ENCODE peak calls at places on chromosomes 5 and 9, in nine cellular contexts. One of them, this sample, is unnamed. For H3K9me3, the result is how much of the 10 kb centered on the place peaks cover.

GRCh38 chr5:101390317-101390908 is 487.3 kb upstream of the ST8SIA4 start:
- DNase-seq in CD8-positive, alpha-beta T cell: no peak
- DNase-seq in effector memory CD4-positive, alpha-beta T cell: no peak
- DNase-seq in breast epithelium: no peak
- DNase-seq in AG04450: peak
- DNase-seq in sigmoid colon: no peak
- DNase-seq in H9: peak
- DNase-seq in fibroblast of lung: peak
- DNase-seq in SK-N-SH: peak
- DNase-seq in this sample: peak

GRCh38 chr5:29276371-29276770 is 1917.1 kb upstream of the CDH6 start:
- DNase-seq in CD8-positive, alpha-beta T cell: no peak
- DNase-seq in effector memory CD4-positive, alpha-beta T cell: no peak
- DNase-seq in breast epithelium: no peak
- DNase-seq in AG04450: no peak
- DNase-seq in sigmoid colon: no peak
- DNase-seq in H9: no peak
- DNase-seq in fibroblast of lung: no peak
- DNase-seq in SK-N-SH: no peak
- DNase-seq in this sample: no peak

GRCh38 chr5:55463613-55464012 is 71.2 kb downstream of the PLPP1 start:
- DNase-seq in CD8-positive, alpha-beta T cell: no peak
- DNase-seq in effector memory CD4-positive, alpha-beta T cell: no peak
- DNase-seq in breast epithelium: no peak
- DNase-seq in AG04450: no peak
- DNase-seq in sigmoid colon: no peak
- DNase-seq in H9: no peak
- DNase-seq in fibroblast of lung: no peak
- DNase-seq in SK-N-SH: no peak
- DNase-seq in this sample: no peak

GRCh38 chr5:135335031-135335828 is 63.8 kb downstream of the MACROH2A1 start:
- DNase-seq in CD8-positive, alpha-beta T cell: no peak
- DNase-seq in effector memory CD4-positive, alpha-beta T cell: no peak
- DNase-seq in breast epithelium: no peak
- DNase-seq in AG04450: no peak
- DNase-seq in sigmoid colon: no peak
- DNase-seq in H9: no peak
- DNase-seq in fibroblast of lung: peak
- DNase-seq in SK-N-SH: no peak
- DNase-seq in this sample: no peak

GRCh38 chr9:120970249-120970648 is 43.7 kb upstream of the TRAF1 start:
- DNase-seq in CD8-positive, alpha-beta T cell: no peak
- DNase-seq in effector memory CD4-positive, alpha-beta T cell: no peak
- DNase-seq in breast epithelium: no peak
- DNase-seq in AG04450: peak
- DNase-seq in sigmoid colon: no peak
- DNase-seq in H9: no peak
- DNase-seq in fibroblast of lung: peak
- DNase-seq in SK-N-SH: no peak
- DNase-seq in this sample: no peak

GRCh38 chr5:177301503-177302165 is 1.9 kb downstream of the RAB24 start:
- DNase-seq in CD8-positive, alpha-beta T cell: no peak
- DNase-seq in effector memory CD4-positive, alpha-beta T cell: no peak
- DNase-seq in breast epithelium: peak
- DNase-seq in AG04450: no peak
- DNase-seq in sigmoid colon: peak
- DNase-seq in H9: no peak
- DNase-seq in fibroblast of lung: no peak
- DNase-seq in SK-N-SH: no peak
- DNase-seq in this sample: no peak

GRCh38 chr9:14887149-14887548 is 23.1 kb downstream of the FREM1 start:
- DNase-seq in CD8-positive, alpha-beta T cell: no peak
- DNase-seq in effector memory CD4-positive, alpha-beta T cell: no peak
- DNase-seq in breast epithelium: no peak
- DNase-seq in AG04450: no peak
- DNase-seq in sigmoid colon: no peak
- DNase-seq in H9: no peak
- DNase-seq in fibroblast of lung: no peak
- DNase-seq in SK-N-SH: no peak
- DNase-seq in this sample: no peak

GRCh38 chr5:87850843-87851242 is 417.8 kb downstream of the TMEM161B start:
- DNase-seq in CD8-positive, alpha-beta T cell: no peak
- DNase-seq in effector memory CD4-positive, alpha-beta T cell: no peak
- DNase-seq in breast epithelium: no peak
- DNase-seq in AG04450: no peak
- DNase-seq in sigmoid colon: no peak
- DNase-seq in H9: no peak
- DNase-seq in fibroblast of lung: no peak
- DNase-seq in SK-N-SH: no peak
- DNase-seq in this sample: no peak

GRCh38 chr9:38659538-38659937 is 39.1 kb upstream of the ANKRD18A start:
- DNase-seq in CD8-positive, alpha-beta T cell: no peak
- DNase-seq in effector memory CD4-positive, alpha-beta T cell: no peak
- DNase-seq in breast epithelium: no peak
- DNase-seq in AG04450: no peak
- DNase-seq in sigmoid colon: no peak
- DNase-seq in H9: no peak
- DNase-seq in fibroblast of lung: no peak
- DNase-seq in SK-N-SH: no peak
- DNase-seq in this sample: no peak

GRCh38 chr5:76165961-76166360 is 82.8 kb downstream of the SV2C start:
- DNase-seq in CD8-positive, alpha-beta T cell: no peak
- DNase-seq in effector memory CD4-positive, alpha-beta T cell: no peak
- DNase-seq in breast epithelium: no peak
- DNase-seq in AG04450: no peak
- DNase-seq in sigmoid colon: no peak
- DNase-seq in H9: no peak
- DNase-seq in fibroblast of lung: no peak
- DNase-seq in SK-N-SH: no peak
- DNase-seq in this sample: no peak

GRCh38 chr9:4235951-4236804 is 63.7 kb downstream of the GLIS3 start:
- DNase-seq in CD8-positive, alpha-beta T cell: no peak
- DNase-seq in effector memory CD4-positive, alpha-beta T cell: no peak
- DNase-seq in breast epithelium: no peak
- DNase-seq in AG04450: no peak
- DNase-seq in sigmoid colon: no peak
- DNase-seq in H9: no peak
- DNase-seq in fibroblast of lung: peak
- DNase-seq in SK-N-SH: no peak
- DNase-seq in this sample: no peak

GRCh38 chr5:181167814-181168488 is 20.6 kb downstream of the OR2V2 start:
- DNase-seq in CD8-positive, alpha-beta T cell: no peak
- DNase-seq in effector memory CD4-positive, alpha-beta T cell: no peak
- DNase-seq in breast epithelium: no peak
- DNase-seq in AG04450: no peak
- DNase-seq in sigmoid colon: no peak
- DNase-seq in H9: peak
- DNase-seq in fibroblast of lung: no peak
- DNase-seq in SK-N-SH: peak
- DNase-seq in this sample: peak

GRCh38 chr5:31328031-31328430 is 134.5 kb downstream of the CDH6 start:
- DNase-seq in CD8-positive, alpha-beta T cell: no peak
- DNase-seq in effector memory CD4-positive, alpha-beta T cell: no peak
- DNase-seq in breast epithelium: no peak
- DNase-seq in AG04450: no peak
- DNase-seq in sigmoid colon: no peak
- DNase-seq in H9: no peak
- DNase-seq in fibroblast of lung: no peak
- DNase-seq in SK-N-SH: no peak
- DNase-seq in this sample: no peak

DNA sequence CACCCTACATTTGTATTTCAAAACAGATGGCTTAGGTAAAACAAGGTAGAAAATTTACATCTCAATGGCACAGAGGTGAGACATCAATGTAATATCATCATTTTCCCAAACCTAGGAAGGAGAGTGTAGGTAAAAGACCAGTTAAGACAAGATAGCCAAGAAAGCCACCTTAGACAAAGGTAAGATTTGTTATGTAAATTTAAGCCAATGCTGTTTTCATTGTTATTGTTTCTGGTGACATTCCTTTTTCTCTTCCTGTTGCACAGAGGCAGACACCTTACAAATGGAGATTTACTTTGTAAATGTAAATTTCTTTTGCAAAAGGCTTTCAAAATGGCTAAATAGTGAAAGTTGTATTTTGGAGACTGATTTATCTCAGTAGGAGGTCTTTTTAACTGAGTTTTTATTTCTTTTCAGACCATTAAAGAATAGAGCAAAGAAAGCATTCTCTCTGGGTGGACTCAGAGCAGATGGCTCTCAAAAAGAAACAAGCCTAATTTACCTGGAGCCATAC is 159.1 kb downstream of the YIPF5 start:
- DNase-seq in CD8-positive, alpha-beta T cell: no peak
- DNase-seq in effector memory CD4-positive, alpha-beta T cell: no peak
- DNase-seq in breast epithelium: no peak
- DNase-seq in AG04450: no peak
- DNase-seq in sigmoid colon: no peak
- DNase-seq in H9: no peak
- DNase-seq in fibroblast of lung: no peak
- DNase-seq in SK-N-SH: no peak
- DNase-seq in this sample: no peak
- H3K9me3 ChIP-seq in CD8-positive, alpha-beta T cell: under half
- H3K9me3 ChIP-seq in effector memory CD4-positive, alpha-beta T cell: under half
- H3K9me3 ChIP-seq in breast epithelium: under half
- H3K9me3 ChIP-seq in AG04450: under half
- H3K9me3 ChIP-seq in sigmoid colon: under half
- H3K9me3 ChIP-seq in H9: under half
- H3K9me3 ChIP-seq in fibroblast of lung: under half
- H3K9me3 ChIP-seq in SK-N-SH: under half
- H3K9me3 ChIP-seq in this sample: under half

DNA sequence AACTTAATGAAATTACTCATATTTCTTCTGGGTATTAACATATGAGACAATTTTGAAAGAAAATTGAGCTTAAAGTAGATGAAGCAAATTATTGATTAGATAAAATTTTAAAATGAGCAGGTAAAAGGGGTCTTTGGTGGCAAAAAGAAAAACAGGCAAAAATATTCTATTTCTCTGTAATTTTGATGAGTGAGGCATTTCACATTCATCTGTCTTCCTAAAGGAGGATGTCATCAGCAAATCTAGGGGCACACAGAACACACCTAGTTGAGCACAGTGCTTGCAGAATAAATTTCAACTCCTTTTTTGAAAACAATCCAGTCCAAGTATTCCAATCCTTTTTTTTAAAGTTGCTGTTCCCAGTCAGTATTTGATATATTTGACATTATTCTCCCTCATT is 16.2 kb downstream of the ZNF189 start:
- DNase-seq in CD8-positive, alpha-beta T cell: no peak
- DNase-seq in effector memory CD4-positive, alpha-beta T cell: no peak
- DNase-seq in breast epithelium: no peak
- DNase-seq in AG04450: no peak
- DNase-seq in sigmoid colon: no peak
- DNase-seq in H9: no peak
- DNase-seq in fibroblast of lung: no peak
- DNase-seq in SK-N-SH: no peak
- DNase-seq in this sample: no peak
- H3K9me3 ChIP-seq in CD8-positive, alpha-beta T cell: under half
- H3K9me3 ChIP-seq in effector memory CD4-positive, alpha-beta T cell: under half
- H3K9me3 ChIP-seq in breast epithelium: half or more
- H3K9me3 ChIP-seq in AG04450: under half
- H3K9me3 ChIP-seq in sigmoid colon: under half
- H3K9me3 ChIP-seq in H9: under half
- H3K9me3 ChIP-seq in fibroblast of lung: under half
- H3K9me3 ChIP-seq in SK-N-SH: under half
- H3K9me3 ChIP-seq in this sample: under half

DNA sequence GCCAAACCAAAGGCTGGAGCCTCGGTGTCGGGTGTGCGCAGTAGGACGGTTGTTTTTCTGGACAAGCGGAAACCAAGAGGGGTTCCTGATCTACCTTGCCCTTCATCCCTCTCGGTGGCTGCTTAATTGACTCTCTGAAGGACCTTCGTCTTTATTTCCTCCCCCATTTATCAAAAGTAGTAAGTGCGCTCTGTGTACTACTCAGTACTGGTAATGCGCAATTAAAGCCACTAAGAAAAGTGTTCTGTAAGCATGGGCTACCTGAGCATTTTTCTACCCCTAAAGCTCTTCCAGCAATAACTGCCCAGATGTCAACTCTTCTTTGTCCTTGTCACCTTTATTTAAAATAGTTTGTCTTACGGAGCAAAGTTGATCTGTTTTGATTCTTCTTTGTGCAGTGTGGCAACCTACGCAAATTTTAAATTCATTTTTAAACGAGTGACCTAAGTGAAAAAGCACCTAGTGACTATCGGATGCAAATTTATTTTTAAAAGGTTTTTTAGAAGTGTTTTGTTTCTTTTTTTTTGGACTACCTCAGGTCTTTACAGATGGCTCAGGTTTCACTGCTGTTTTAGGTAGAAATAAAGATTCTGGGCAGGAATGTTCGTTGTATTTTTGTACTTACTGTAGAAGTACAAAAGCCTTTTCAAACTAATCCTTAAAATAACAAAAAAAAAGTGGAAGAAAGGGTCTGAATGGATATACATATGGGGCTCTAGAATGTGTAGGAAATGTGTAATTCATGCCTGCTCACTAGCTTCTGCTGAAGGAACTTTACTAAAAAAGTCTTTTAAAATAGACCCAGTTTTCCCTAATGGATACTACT is 2.0 kb downstream of the JMY start:
- DNase-seq in CD8-positive, alpha-beta T cell: no peak
- DNase-seq in effector memory CD4-positive, alpha-beta T cell: no peak
- DNase-seq in breast epithelium: no peak
- DNase-seq in AG04450: no peak
- DNase-seq in sigmoid colon: no peak
- DNase-seq in H9: no peak
- DNase-seq in fibroblast of lung: peak
- DNase-seq in SK-N-SH: no peak
- DNase-seq in this sample: peak
- H3K9me3 ChIP-seq in CD8-positive, alpha-beta T cell: under half
- H3K9me3 ChIP-seq in effector memory CD4-positive, alpha-beta T cell: under half
- H3K9me3 ChIP-seq in breast epithelium: under half
- H3K9me3 ChIP-seq in AG04450: under half
- H3K9me3 ChIP-seq in sigmoid colon: under half
- H3K9me3 ChIP-seq in H9: under half
- H3K9me3 ChIP-seq in fibroblast of lung: under half
- H3K9me3 ChIP-seq in SK-N-SH: under half
- H3K9me3 ChIP-seq in this sample: under half

DNA sequence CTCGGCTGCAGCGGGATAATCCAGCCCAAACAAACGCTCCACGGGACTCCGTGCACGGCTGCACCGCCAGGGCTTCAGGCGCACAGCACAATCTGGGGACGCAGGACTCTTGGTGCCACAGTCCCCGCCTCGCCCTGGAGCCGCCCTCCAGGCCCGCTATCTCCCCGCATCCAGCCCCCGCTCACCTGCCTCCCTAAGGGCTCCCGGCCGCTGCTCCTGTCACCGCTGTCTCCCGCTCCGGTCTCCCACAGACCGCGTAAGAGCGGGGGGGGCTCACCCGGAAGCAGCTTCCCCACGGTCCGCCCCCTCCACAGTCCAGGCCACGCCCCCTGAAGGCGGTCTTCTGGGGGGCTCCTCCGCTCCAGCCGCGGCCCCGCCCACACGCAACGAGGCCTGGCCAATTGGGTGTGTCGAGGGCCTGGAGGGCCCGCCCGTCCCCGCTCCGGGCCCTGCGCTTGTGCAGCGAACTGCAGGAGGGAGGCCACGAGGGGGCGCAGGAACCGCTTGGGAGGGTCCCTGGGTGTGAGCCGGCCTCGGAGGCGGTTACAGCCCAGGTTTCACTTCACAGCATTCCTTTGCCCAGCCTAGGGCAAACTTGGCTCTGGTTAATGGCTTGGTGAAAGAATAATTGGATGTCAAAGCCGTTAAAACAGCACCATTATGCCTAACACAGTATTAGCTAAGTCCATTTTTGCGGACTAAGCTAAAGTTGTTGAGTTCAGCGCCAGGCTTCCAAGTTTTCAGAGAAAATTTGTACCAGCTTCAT is at the start of gene ALAD:
- DNase-seq in CD8-positive, alpha-beta T cell: peak
- DNase-seq in effector memory CD4-positive, alpha-beta T cell: peak
- DNase-seq in breast epithelium: peak
- DNase-seq in AG04450: peak
- DNase-seq in sigmoid colon: peak
- DNase-seq in H9: peak
- DNase-seq in fibroblast of lung: peak
- DNase-seq in SK-N-SH: peak
- DNase-seq in this sample: peak
- H3K9me3 ChIP-seq in CD8-positive, alpha-beta T cell: under half
- H3K9me3 ChIP-seq in effector memory CD4-positive, alpha-beta T cell: under half
- H3K9me3 ChIP-seq in breast epithelium: under half
- H3K9me3 ChIP-seq in AG04450: under half
- H3K9me3 ChIP-seq in sigmoid colon: under half
- H3K9me3 ChIP-seq in H9: under half
- H3K9me3 ChIP-seq in fibroblast of lung: under half
- H3K9me3 ChIP-seq in SK-N-SH: under half
- H3K9me3 ChIP-seq in this sample: under half

This sample was measured in OCI-LY7.